ENCODE peak calls at places on chromosomes 13 and 19, in nine cellular contexts. S is WERI-Rb-1; L is HuH-7.5; E is transverse colon; U is upper lobe of left lung; W is dorsolateral prefrontal cortex; N is fibroblast of lung; D is CD8-positive, alpha-beta T cell; C is AG10803. H is an unnamed sample.

GRCh38 chr19:1457031-1457739 is 7.3 kb downstream of the APC2 start:
- DNase-seq in S (no peak), L (no peak), E (no peak), U (no peak), W (no peak), N (no peak), D (no peak), C (no peak), H (no peak)

GRCh38 chr13:65631078-65631477 is 1599.1 kb downstream of the PCDH9 start:
- DNase-seq in S (no peak), L (no peak), E (no peak), U (no peak), W (no peak), N (no peak), D (no peak), C (no peak), H (no peak)

GRCh38 chr19:7690779-7691258 is 10.2 kb downstream of the TRAPPC5 start:
- DNase-seq in S (no peak), L (no peak), E (no peak), U (no peak), W (no peak), N (no peak), D (no peak), C (no peak), H (no peak)

GRCh38 chr13:100789481-100789880 is 114.9 kb upstream of the TMTC4 start:
- DNase-seq in S (no peak), L (no peak), E (no peak), U (peak; percentile 63), W (peak; percentile 5), N (peak; percentile 54), D (no peak), C (peak; percentile 7), H (no peak)

GRCh38 chr19:11138659-11139526 is 16.7 kb downstream of the SPC24 start:
- DNase-seq in S (peak; percentile 78), L (no peak), E (peak; percentile 62), U (peak; percentile 86), W (no peak), N (peak; percentile 80), D (no peak), C (peak; percentile 83), H (peak; percentile 72)

GRCh38 chr19:16265890-16266585 is 58.6 kb upstream of the KLF2 start:
- DNase-seq in S (no peak), L (no peak), E (no peak), U (no peak), W (no peak), N (no peak), D (no peak), C (no peak), H (no peak)

GRCh38 chr13:111384441-111385181 is 64.2 kb downstream of the TEX29 start:
- DNase-seq in S (no peak), L (no peak), E (no peak), U (no peak), W (no peak), N (no peak), D (peak; percentile 58), C (no peak), H (no peak)

GRCh38 chr19:29620931-29621351 is 14.9 kb downstream of the POP4 start:
- DNase-seq in S (no peak), L (no peak), E (peak; percentile 18), U (no peak), W (no peak), N (no peak), D (peak; percentile 62), C (no peak), H (no peak)

GRCh38 chr19:3046621-3047306 is 15.5 kb downstream of the TLE5 start:
- DNase-seq in S (peak; percentile 78), L (no peak), E (peak; percentile 39), U (no peak), W (no peak), N (no peak), D (no peak), C (no peak), H (no peak)

GRCh38 chr13:32153056-32153455 is 121.5 kb downstream of the FRY start:
- DNase-seq in S (no peak), L (no peak), E (no peak), U (no peak), W (no peak), N (peak; percentile 80), D (no peak), C (peak; percentile 71), H (no peak)